ENCODE peak calls at places on chromosomes 6 and 20, in seven cellular contexts. One of them, this sample, is unnamed.
A peak's percentile ranks its signal among the peaks of the same experiment; 100 is the strongest.

GRCh38 chr6:36906539-36906938 is 20.8 kb downstream of the C6orf89 start:
- DNase-seq in foreskin fibroblast: no peak
- DNase-seq in central memory CD4-positive, alpha-beta T cell: no peak
- DNase-seq in OCI-M1: no peak
- DNase-seq in B cell: no peak
- DNase-seq in COR-L47: peak; percentile 83
- DNase-seq in HS-5: no peak
- DNase-seq in this sample: no peak

GRCh38 chr6:168388641-168389633 is 52.0 kb upstream of the SMOC2 start:
- DNase-seq in foreskin fibroblast: no peak
- DNase-seq in central memory CD4-positive, alpha-beta T cell: no peak
- DNase-seq in OCI-M1: no peak
- DNase-seq in B cell: no peak
- DNase-seq in COR-L47: peak; percentile 62
- DNase-seq in HS-5: no peak
- DNase-seq in this sample: no peak

GRCh38 chr20:51797357-51798025 is 4.8 kb downstream of the SALL4 start:
- DNase-seq in foreskin fibroblast: no peak
- DNase-seq in central memory CD4-positive, alpha-beta T cell: no peak
- DNase-seq in OCI-M1: no peak
- DNase-seq in B cell: no peak
- DNase-seq in COR-L47: no peak
- DNase-seq in HS-5: no peak
- DNase-seq in this sample: no peak

GRCh38 chr6:139409026-139409425 is 34.6 kb upstream of the CITED2 start:
- DNase-seq in foreskin fibroblast: peak; percentile 46
- DNase-seq in central memory CD4-positive, alpha-beta T cell: no peak
- DNase-seq in OCI-M1: no peak
- DNase-seq in B cell: no peak
- DNase-seq in COR-L47: no peak
- DNase-seq in HS-5: no peak
- DNase-seq in this sample: no peak

GRCh38 chr6:164322533-164322932 is 908.0 kb downstream of the QKI start:
- DNase-seq in foreskin fibroblast: peak; percentile 69
- DNase-seq in central memory CD4-positive, alpha-beta T cell: no peak
- DNase-seq in OCI-M1: no peak
- DNase-seq in B cell: no peak
- DNase-seq in COR-L47: no peak
- DNase-seq in HS-5: peak; percentile 62
- DNase-seq in this sample: no peak

GRCh38 chr6:169961772-169962561 is 210.5 kb downstream of the ERMARD start:
- DNase-seq in foreskin fibroblast: no peak
- DNase-seq in central memory CD4-positive, alpha-beta T cell: no peak
- DNase-seq in OCI-M1: no peak
- DNase-seq in B cell: peak; percentile 37
- DNase-seq in COR-L47: no peak
- DNase-seq in HS-5: no peak
- DNase-seq in this sample: no peak

GRCh38 chr6:119331676-119332286 is 17.8 kb downstream of the MAN1A1 start:
- DNase-seq in foreskin fibroblast: no peak
- DNase-seq in central memory CD4-positive, alpha-beta T cell: no peak
- DNase-seq in OCI-M1: peak; percentile 37
- DNase-seq in B cell: no peak
- DNase-seq in COR-L47: no peak
- DNase-seq in HS-5: no peak
- DNase-seq in this sample: no peak

GRCh38 chr6:41200901-41201783 is at the start of gene TREML2:
- DNase-seq in foreskin fibroblast: no peak
- DNase-seq in central memory CD4-positive, alpha-beta T cell: no peak
- DNase-seq in OCI-M1: peak; percentile 63
- DNase-seq in B cell: peak; percentile 56
- DNase-seq in COR-L47: no peak
- DNase-seq in HS-5: no peak
- DNase-seq in this sample: no peak

GRCh38 chr6:80126657-80127350 is 20.3 kb downstream of the BCKDHB start:
- DNase-seq in foreskin fibroblast: no peak
- DNase-seq in central memory CD4-positive, alpha-beta T cell: no peak
- DNase-seq in OCI-M1: no peak
- DNase-seq in B cell: no peak
- DNase-seq in COR-L47: no peak
- DNase-seq in HS-5: no peak
- DNase-seq in this sample: no peak

GRCh38 chr6:153032255-153032882 is 29.9 kb upstream of the MTRF1L start:
- DNase-seq in foreskin fibroblast: peak; percentile 77
- DNase-seq in central memory CD4-positive, alpha-beta T cell: no peak
- DNase-seq in OCI-M1: peak; percentile 78
- DNase-seq in B cell: no peak
- DNase-seq in COR-L47: no peak
- DNase-seq in HS-5: peak; percentile 52
- DNase-seq in this sample: no peak

GRCh38 chr6:100633096-100633766 is 168.5 kb upstream of the SIM1 start:
- DNase-seq in foreskin fibroblast: peak; percentile 85
- DNase-seq in central memory CD4-positive, alpha-beta T cell: no peak
- DNase-seq in OCI-M1: no peak
- DNase-seq in B cell: no peak
- DNase-seq in COR-L47: no peak
- DNase-seq in HS-5: peak; percentile 58
- DNase-seq in this sample: no peak

GRCh38 chr6:113697642-113698410 is 159.3 kb upstream of the MARCKS start:
- DNase-seq in foreskin fibroblast: peak; percentile 89
- DNase-seq in central memory CD4-positive, alpha-beta T cell: no peak
- DNase-seq in OCI-M1: peak; percentile 59
- DNase-seq in B cell: no peak
- DNase-seq in COR-L47: no peak
- DNase-seq in HS-5: peak; percentile 77
- DNase-seq in this sample: no peak

GRCh38 chr6:154106251-154106650 is 67.2 kb downstream of the OPRM1 start:
- DNase-seq in foreskin fibroblast: no peak
- DNase-seq in central memory CD4-positive, alpha-beta T cell: no peak
- DNase-seq in OCI-M1: no peak
- DNase-seq in B cell: no peak
- DNase-seq in COR-L47: no peak
- DNase-seq in HS-5: no peak
- DNase-seq in this sample: no peak

GRCh38 chr20:16619953-16620352 is 46.7 kb upstream of the KIF16B start:
- DNase-seq in foreskin fibroblast: no peak
- DNase-seq in central memory CD4-positive, alpha-beta T cell: no peak
- DNase-seq in OCI-M1: no peak
- DNase-seq in B cell: no peak
- DNase-seq in COR-L47: no peak
- DNase-seq in HS-5: no peak
- DNase-seq in this sample: no peak